ENCODE peak calls at places on chromosomes 16 and 17, in six cellular contexts. P, X, D, B, F and O are unnamed samples.
A peak's percentile ranks its signal among the peaks of the same experiment; 100 is the strongest.

GRCh38 chr16:13254998-13255614 is 353.7 kb downstream of the SHISA9 start:
- DNase-seq in B (no peak), X (no peak), D (no peak), F (no peak), P (no peak), O (no peak)

GRCh38 chr17:80925668-80926067 is 66.0 kb upstream of the CHMP6 start:
- DNase-seq in X (no peak), P (peak; percentile 59), B (no peak), D (no peak), F (no peak), O (no peak)

GRCh38 chr16:79562166-79562823 is 38.2 kb downstream of the MAF start:
- DNase-seq in X (no peak), P (no peak), F (no peak), D (no peak), B (no peak), O (no peak)

GRCh38 chr16:57797526-57798266 is 4.6 kb downstream of the KIFC3 start:
- DNase-seq in P (no peak), D (no peak), B (no peak), F (no peak), X (no peak), O (no peak)

GRCh38 chr17:38419508-38419981 is 8.7 kb upstream of the ARHGAP23 start:
- DNase-seq in D (no peak), B (no peak), F (no peak), P (no peak), X (no peak), O (no peak)

GRCh38 chr16:81706327-81707295 is 72.5 kb upstream of the PLCG2 start:
- DNase-seq in B (no peak), P (peak; percentile 67), X (no peak), D (no peak), F (no peak), O (no peak)

GRCh38 chr17:8125947-8126305 is 2.0 kb upstream of the HES7 start:
- DNase-seq in B (no peak), P (no peak), X (peak; percentile 50), F (no peak), D (no peak), O (no peak)

GRCh38 chr17:8581002-8581658 is 49.4 kb downstream of the MYH10 start:
- DNase-seq in X (no peak), F (no peak), B (no peak), D (no peak), P (no peak), O (no peak)

GRCh38 chr16:2952679-2953078 is 11.4 kb upstream of the KREMEN2 start:
- DNase-seq in F (no peak), D (no peak), X (no peak), P (no peak), B (no peak), O (no peak)

GRCh38 chr16:53511084-53511402 is 8.0 kb upstream of the AKTIP start:
- DNase-seq in X (no peak), F (no peak), P (peak; percentile 66), D (no peak), B (no peak), O (no peak)

GRCh38 chr17:45016823-45017222 is 34.6 kb downstream of the DCAKD start:
- DNase-seq in D (no peak), B (no peak), F (no peak), P (no peak), X (no peak), O (no peak)

GRCh38 chr16:12637002-12637401 is 166.7 kb downstream of the CPPED1 start:
- DNase-seq in D (no peak), F (no peak), B (no peak), X (no peak), P (no peak), O (no peak)

GRCh38 chr17:28937044-28937729 is 14.1 kb downstream of the PHF12 start:
- DNase-seq in D (no peak), X (no peak), B (no peak), F (no peak), P (no peak), O (no peak)

GRCh38 chr16:14961405-14962186 is 13.2 kb upstream of the PDXDC1 start:
- DNase-seq in F (no peak), X (no peak), B (no peak), D (no peak), P (no peak), O (no peak)

GRCh38 chr17:47862621-47863440 is 11.9 kb upstream of the SP6 start:
- DNase-seq in B (peak; percentile 68), F (no peak), P (no peak), X (no peak), D (no peak), O (no peak)

GRCh38 chr17:16910341-16910740 is 61.6 kb downstream of the TNFRSF13B start:
- DNase-seq in P (peak; percentile 35), D (no peak), B (no peak), X (no peak), F (no peak), O (no peak)

GRCh38 chr17:78170692-78171590 is 2.6 kb downstream of the SYNGR2 start:
- DNase-seq in P (no peak), D (no peak), F (no peak), B (no peak), X (no peak), O (no peak)

GRCh38 chr17:5595831-5596230 is 11.5 kb upstream of the NLRP1 start:
- DNase-seq in X (no peak), B (no peak), D (no peak), F (no peak), P (no peak), O (no peak)

GRCh38 chr16:66953462-66954096 is 7.5 kb upstream of the CES3 start:
- DNase-seq in B (no peak), P (no peak), X (no peak), F (no peak), D (no peak), O (no peak)

GRCh38 chr16:74718140-74718539 is 17.5 kb upstream of the MLKL start:
- DNase-seq in B (no peak), D (no peak), F (no peak), P (peak; percentile 37), X (no peak), O (no peak)

GRCh38 chr16:71854369-71854948 is 8.7 kb downstream of the ATXN1L start:
- DNase-seq in D (no peak), X (no peak), B (no peak), P (no peak), F (no peak), O (no peak)

GRCh38 chr17:57834146-57834741 is 15.6 kb downstream of the MRPS23 start:
- DNase-seq in F (no peak), D (no peak), B (no peak), P (no peak), X (no peak), O (no peak)

GRCh38 chr17:65666869-65667268 is 105.4 kb upstream of the AXIN2 start:
- DNase-seq in F (no peak), P (no peak), D (no peak), X (no peak), B (no peak), O (no peak)

GRCh38 chr17:47278561-47278960 is 24.9 kb downstream of the ITGB3 start:
- DNase-seq in X (no peak), P (no peak), D (no peak), B (no peak), F (no peak), O (no peak)